ENCODE peak calls at places on chromosomes 6 and 20, in six cellular contexts. One of them, this sample, is unnamed.
A peak's percentile ranks its signal among the peaks of the same experiment; 100 is the strongest.

GRCh38 chr6:14235653-14236356 is 118.2 kb downstream of the CD83 start:
- DNase-seq in upper lobe of right lung: no peak
- DNase-seq in suprapubic skin: no peak
- DNase-seq in left lung: no peak
- DNase-seq in CD8-positive, alpha-beta T cell: no peak
- DNase-seq in PC-3: no peak
- DNase-seq in this sample: no peak

GRCh38 chr6:77740380-77740779 is 87.5 kb downstream of the MEI4 start:
- DNase-seq in upper lobe of right lung: no peak
- DNase-seq in suprapubic skin: no peak
- DNase-seq in left lung: no peak
- DNase-seq in CD8-positive, alpha-beta T cell: no peak
- DNase-seq in PC-3: peak; percentile 37
- DNase-seq in this sample: no peak

GRCh38 chr20:13302647-13303425 is 81.8 kb downstream of the ISM1 start:
- DNase-seq in upper lobe of right lung: no peak
- DNase-seq in suprapubic skin: no peak
- DNase-seq in left lung: no peak
- DNase-seq in CD8-positive, alpha-beta T cell: peak; percentile 12
- DNase-seq in PC-3: peak; percentile 73
- DNase-seq in this sample: no peak

GRCh38 chr6:138028893-138029292 is 78.3 kb downstream of the PERP start:
- DNase-seq in upper lobe of right lung: no peak
- DNase-seq in suprapubic skin: no peak
- DNase-seq in left lung: no peak
- DNase-seq in CD8-positive, alpha-beta T cell: no peak
- DNase-seq in PC-3: peak; percentile 63
- DNase-seq in this sample: no peak

GRCh38 chr6:25404693-25405169 is 125.6 kb downstream of the CARMIL1 start:
- DNase-seq in upper lobe of right lung: no peak
- DNase-seq in suprapubic skin: no peak
- DNase-seq in left lung: no peak
- DNase-seq in CD8-positive, alpha-beta T cell: peak; percentile 32
- DNase-seq in PC-3: no peak
- DNase-seq in this sample: no peak

GRCh38 chr6:136012948-136013347 is 161.4 kb downstream of the PDE7B start:
- DNase-seq in upper lobe of right lung: no peak
- DNase-seq in suprapubic skin: no peak
- DNase-seq in left lung: no peak
- DNase-seq in CD8-positive, alpha-beta T cell: no peak
- DNase-seq in PC-3: no peak
- DNase-seq in this sample: no peak

GRCh38 chr6:40444307-40444706 is 142.9 kb downstream of the LRFN2 start:
- DNase-seq in upper lobe of right lung: no peak
- DNase-seq in suprapubic skin: no peak
- DNase-seq in left lung: no peak
- DNase-seq in CD8-positive, alpha-beta T cell: no peak
- DNase-seq in PC-3: no peak
- DNase-seq in this sample: no peak

GRCh38 chr6:166563805-166564204 is 22.7 kb downstream of the RAMACL start:
- DNase-seq in upper lobe of right lung: no peak
- DNase-seq in suprapubic skin: no peak
- DNase-seq in left lung: no peak
- DNase-seq in CD8-positive, alpha-beta T cell: no peak
- DNase-seq in PC-3: no peak
- DNase-seq in this sample: no peak

GRCh38 chr6:113632220-113632864 is 224.8 kb upstream of the MARCKS start:
- DNase-seq in upper lobe of right lung: no peak
- DNase-seq in suprapubic skin: no peak
- DNase-seq in left lung: peak; percentile 41
- DNase-seq in CD8-positive, alpha-beta T cell: no peak
- DNase-seq in PC-3: peak; percentile 89
- DNase-seq in this sample: no peak

GRCh38 chr20:49054032-49054643 is 8.0 kb downstream of the CSE1L start:
- DNase-seq in upper lobe of right lung: no peak
- DNase-seq in suprapubic skin: no peak
- DNase-seq in left lung: no peak
- DNase-seq in CD8-positive, alpha-beta T cell: no peak
- DNase-seq in PC-3: no peak
- DNase-seq in this sample: no peak

DNA sequence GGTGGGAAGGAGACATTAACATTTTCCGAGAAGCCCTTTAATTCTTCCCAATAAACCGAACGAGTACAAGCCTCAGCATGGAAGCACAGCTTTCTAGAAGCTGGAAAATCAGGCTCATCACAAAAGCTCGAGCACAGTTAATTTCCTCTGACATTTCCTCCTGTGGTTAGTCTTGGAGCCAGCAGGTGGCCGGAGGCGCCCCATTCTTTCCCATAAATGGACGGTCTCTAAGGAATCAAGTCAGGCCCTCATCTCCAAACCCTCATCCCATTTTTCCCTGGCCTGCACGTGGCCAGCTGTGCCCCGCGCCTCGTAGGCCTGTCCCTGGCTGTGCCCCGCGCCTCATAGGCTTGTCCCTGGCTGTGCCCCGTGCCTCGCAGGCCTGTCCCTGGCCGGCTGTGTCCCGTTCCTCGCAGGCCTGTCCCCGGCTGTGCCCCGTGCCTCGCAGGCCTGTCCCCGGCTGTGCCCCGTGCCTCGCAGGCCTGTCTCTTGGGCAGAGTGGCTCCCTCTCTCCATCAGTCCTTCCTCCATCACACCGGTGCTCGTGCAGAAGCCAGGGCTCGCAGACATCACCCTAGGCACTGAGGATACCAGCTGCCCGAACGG is 19.7 kb upstream of the NTSR1 start:
- DNase-seq in upper lobe of right lung: no peak
- DNase-seq in suprapubic skin: no peak
- DNase-seq in left lung: no peak
- DNase-seq in CD8-positive, alpha-beta T cell: no peak
- DNase-seq in PC-3: no peak
- DNase-seq in this sample: no peak
- TF ChIP-seq CTCF in upper lobe of right lung: no peak
- TF ChIP-seq CTCF in suprapubic skin: no peak
- TF ChIP-seq CTCF in left lung: no peak
- TF ChIP-seq CTCF in CD8-positive, alpha-beta T cell: no peak
- TF ChIP-seq CTCF in PC-3: peak; percentile 40
- TF ChIP-seq CTCF in this sample: peak; percentile 23

GRCh38 chr6:293185-294174 is 1.2 kb downstream of the DUSP22 start:
- DNase-seq in upper lobe of right lung: peak; percentile 74
- DNase-seq in suprapubic skin: no peak
- DNase-seq in left lung: no peak
- DNase-seq in CD8-positive, alpha-beta T cell: peak; percentile 12
- DNase-seq in PC-3: peak; percentile 16
- DNase-seq in this sample: peak; percentile 85

GRCh38 chr6:294656-295565 is 2.6 kb downstream of the DUSP22 start:
- DNase-seq in upper lobe of right lung: no peak
- DNase-seq in suprapubic skin: no peak
- DNase-seq in left lung: no peak
- DNase-seq in CD8-positive, alpha-beta T cell: no peak
- DNase-seq in PC-3: no peak
- DNase-seq in this sample: peak; percentile 62

GRCh38 chr6:291148-291696 is 1.1 kb upstream of the DUSP22 start:
- DNase-seq in upper lobe of right lung: no peak
- DNase-seq in suprapubic skin: no peak
- DNase-seq in left lung: no peak
- DNase-seq in CD8-positive, alpha-beta T cell: no peak
- DNase-seq in PC-3: peak; percentile 53
- DNase-seq in this sample: peak; percentile 76

GRCh38 chr6:291697-292505 is at the start of gene DUSP22:
- DNase-seq in upper lobe of right lung: peak; percentile 96
- DNase-seq in suprapubic skin: peak; percentile 96
- DNase-seq in left lung: peak; percentile 91
- DNase-seq in CD8-positive, alpha-beta T cell: peak; percentile 67
- DNase-seq in PC-3: peak; percentile 85
- DNase-seq in this sample: peak; percentile 96

DNA sequence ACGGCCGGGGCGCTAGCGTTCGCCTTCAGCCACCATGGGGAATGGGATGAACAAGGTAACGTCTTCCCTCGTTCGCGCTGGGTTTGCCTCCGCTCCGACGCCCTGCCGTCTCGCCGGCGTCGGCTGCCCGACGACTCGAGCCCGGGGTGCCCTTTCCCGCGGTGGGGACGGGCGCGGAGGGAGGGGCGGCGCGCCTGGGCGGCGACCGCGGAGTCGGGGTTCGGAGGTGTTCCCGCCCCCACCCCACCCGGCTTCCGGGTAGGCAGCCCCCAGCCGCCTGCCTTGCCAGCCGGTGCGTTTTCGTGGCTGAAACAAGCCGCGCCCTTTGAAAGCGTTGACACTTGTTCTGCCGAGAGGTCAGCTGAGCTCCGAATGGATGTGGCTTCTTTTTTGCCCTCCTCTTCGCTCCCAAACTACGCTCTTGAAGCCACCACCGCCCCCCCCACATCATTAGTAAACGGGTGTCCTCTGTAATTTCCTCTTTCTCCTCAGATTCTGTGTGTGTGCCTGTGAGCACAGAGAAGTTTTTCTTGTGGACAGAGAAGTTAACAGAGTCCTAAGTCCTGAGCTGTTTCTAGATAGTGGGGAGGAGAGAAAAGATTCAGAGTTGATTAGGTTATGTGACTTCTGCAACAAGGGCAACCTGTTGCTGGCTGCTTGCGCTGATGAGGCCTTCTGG is 358 bp downstream of the DUSP22 start:
- DNase-seq in upper lobe of right lung: peak; percentile 92
- DNase-seq in suprapubic skin: peak; percentile 91
- DNase-seq in left lung: peak; percentile 88
- DNase-seq in CD8-positive, alpha-beta T cell: peak; percentile 67
- DNase-seq in PC-3: peak; percentile 36
- DNase-seq in this sample: no peak
- TF ChIP-seq CTCF in upper lobe of right lung: no peak
- TF ChIP-seq CTCF in suprapubic skin: no peak
- TF ChIP-seq CTCF in left lung: no peak
- TF ChIP-seq CTCF in CD8-positive, alpha-beta T cell: no peak
- TF ChIP-seq CTCF in PC-3: no peak
- TF ChIP-seq CTCF in this sample: no peak

GRCh38 chr6:10030942-10031537 is 383.8 kb downstream of the TFAP2A start:
- DNase-seq in upper lobe of right lung: no peak
- DNase-seq in suprapubic skin: no peak
- DNase-seq in left lung: no peak
- DNase-seq in CD8-positive, alpha-beta T cell: no peak
- DNase-seq in PC-3: peak; percentile 71
- DNase-seq in this sample: no peak
- TF ChIP-seq CTCF in upper lobe of right lung: peak; percentile 56
- TF ChIP-seq CTCF in suprapubic skin: peak; percentile 31
- TF ChIP-seq CTCF in left lung: peak; percentile 33
- TF ChIP-seq CTCF in CD8-positive, alpha-beta T cell: no peak
- TF ChIP-seq CTCF in PC-3: peak; percentile 79
- TF ChIP-seq CTCF in this sample: peak; percentile 61

GRCh38 chr6:89792881-89793280 is 26.7 kb downstream of the MDN1 start:
- DNase-seq in upper lobe of right lung: no peak
- DNase-seq in suprapubic skin: no peak
- DNase-seq in left lung: no peak
- DNase-seq in CD8-positive, alpha-beta T cell: no peak
- DNase-seq in PC-3: peak; percentile 44
- DNase-seq in this sample: peak; percentile 38
- TF ChIP-seq CTCF in upper lobe of right lung: peak; percentile 28
- TF ChIP-seq CTCF in suprapubic skin: peak; percentile 7
- TF ChIP-seq CTCF in left lung: no peak
- TF ChIP-seq CTCF in CD8-positive, alpha-beta T cell: no peak
- TF ChIP-seq CTCF in PC-3: peak; percentile 52
- TF ChIP-seq CTCF in this sample: peak; percentile 49

DNA sequence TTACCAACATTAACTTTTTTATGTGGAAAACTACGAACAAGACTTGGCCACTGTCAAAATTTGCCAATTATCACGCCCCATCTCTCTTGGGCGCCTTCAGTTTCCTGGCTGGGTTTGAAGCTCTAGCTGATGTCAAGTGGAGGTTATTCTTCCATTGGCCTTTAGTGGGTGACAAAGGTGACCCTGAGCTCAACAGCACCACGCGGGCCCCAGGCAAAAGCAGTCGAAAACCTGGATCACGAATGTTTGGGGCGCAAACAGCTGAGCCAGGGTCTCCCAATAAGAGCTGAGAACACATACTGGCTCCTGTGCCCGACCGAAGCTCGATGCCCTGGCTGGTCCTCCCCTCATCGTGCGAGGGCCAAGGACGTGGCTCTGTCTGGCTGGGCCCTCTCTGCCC is 26.8 kb downstream of the SLC17A9 start:
- DNase-seq in upper lobe of right lung: no peak
- DNase-seq in suprapubic skin: no peak
- DNase-seq in left lung: no peak
- DNase-seq in CD8-positive, alpha-beta T cell: no peak
- DNase-seq in PC-3: no peak
- DNase-seq in this sample: no peak
- TF ChIP-seq CTCF in upper lobe of right lung: no peak
- TF ChIP-seq CTCF in suprapubic skin: no peak
- TF ChIP-seq CTCF in left lung: no peak
- TF ChIP-seq CTCF in CD8-positive, alpha-beta T cell: no peak
- TF ChIP-seq CTCF in PC-3: no peak
- TF ChIP-seq CTCF in this sample: no peak

GRCh38 chr6:49565261-49565660 is 14.8 kb downstream of the C6orf141 start:
- DNase-seq in upper lobe of right lung: no peak
- DNase-seq in suprapubic skin: no peak
- DNase-seq in left lung: no peak
- DNase-seq in CD8-positive, alpha-beta T cell: no peak
- DNase-seq in PC-3: no peak
- DNase-seq in this sample: no peak

GRCh38 chr6:49565855-49566254 is 15.4 kb downstream of the C6orf141 start:
- DNase-seq in upper lobe of right lung: no peak
- DNase-seq in suprapubic skin: no peak
- DNase-seq in left lung: no peak
- DNase-seq in CD8-positive, alpha-beta T cell: no peak
- DNase-seq in PC-3: peak; percentile 65
- DNase-seq in this sample: no peak

DNA sequence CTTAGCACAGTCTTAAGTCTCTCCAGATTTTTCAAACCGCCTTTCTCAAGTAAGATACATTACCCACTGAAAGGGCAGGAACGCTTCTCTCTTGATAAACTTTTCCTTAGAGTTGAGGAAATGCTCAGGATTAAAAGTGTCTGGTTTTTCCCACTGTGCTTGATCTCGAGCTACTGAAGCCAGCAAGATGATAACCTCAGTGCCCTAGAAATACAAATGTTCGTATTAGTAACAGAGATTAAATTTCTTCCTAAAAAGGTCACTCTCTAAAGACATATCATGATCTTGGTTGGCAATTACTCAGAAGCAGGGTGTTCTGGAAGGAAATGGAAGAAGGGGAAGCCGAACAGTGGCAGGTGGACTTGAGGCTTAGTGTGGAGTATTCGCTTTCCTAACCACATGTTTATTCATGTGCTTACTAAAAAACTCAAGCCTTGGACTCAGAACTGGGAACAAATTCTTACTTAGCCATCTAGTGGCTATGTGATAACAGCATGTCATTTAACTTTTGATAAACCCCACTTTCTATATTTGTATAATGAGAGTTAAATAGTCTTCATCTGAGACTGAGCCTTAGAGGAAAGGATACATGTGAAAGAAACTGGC is 20.1 kb downstream of the C6orf141 start:
- DNase-seq in upper lobe of right lung: no peak
- DNase-seq in suprapubic skin: no peak
- DNase-seq in left lung: no peak
- DNase-seq in CD8-positive, alpha-beta T cell: no peak
- DNase-seq in PC-3: peak; percentile 66
- DNase-seq in this sample: no peak
- TF ChIP-seq CTCF in upper lobe of right lung: peak; percentile 23
- TF ChIP-seq CTCF in suprapubic skin: no peak
- TF ChIP-seq CTCF in left lung: no peak
- TF ChIP-seq CTCF in CD8-positive, alpha-beta T cell: no peak
- TF ChIP-seq CTCF in PC-3: peak; percentile 69
- TF ChIP-seq CTCF in this sample: no peak

GRCh38 chr6:115972679-115973078 is 88.0 kb downstream of the FRK start:
- DNase-seq in upper lobe of right lung: no peak
- DNase-seq in suprapubic skin: no peak
- DNase-seq in left lung: no peak
- DNase-seq in CD8-positive, alpha-beta T cell: no peak
- DNase-seq in PC-3: no peak
- DNase-seq in this sample: no peak
- TF ChIP-seq CTCF in upper lobe of right lung: no peak
- TF ChIP-seq CTCF in suprapubic skin: no peak
- TF ChIP-seq CTCF in left lung: no peak
- TF ChIP-seq CTCF in CD8-positive, alpha-beta T cell: no peak
- TF ChIP-seq CTCF in PC-3: peak; percentile 25
- TF ChIP-seq CTCF in this sample: no peak

GRCh38 chr20:45055056-45055455 is 45.9 kb downstream of the KCNS1 start:
- DNase-seq in upper lobe of right lung: no peak
- DNase-seq in suprapubic skin: no peak
- DNase-seq in left lung: no peak
- DNase-seq in CD8-positive, alpha-beta T cell: no peak
- DNase-seq in PC-3: no peak
- DNase-seq in this sample: no peak
- TF ChIP-seq CTCF in upper lobe of right lung: no peak
- TF ChIP-seq CTCF in suprapubic skin: no peak
- TF ChIP-seq CTCF in left lung: no peak
- TF ChIP-seq CTCF in CD8-positive, alpha-beta T cell: no peak
- TF ChIP-seq CTCF in PC-3: no peak
- TF ChIP-seq CTCF in this sample: no peak

This sample was measured in osteocyte.